ENCODE peak calls at places on chromosomes 16 and 17, in eight cellular contexts. O, A, X, S, R, D, P and F are unnamed samples.

GRCh38 chr17:68457168-68457538 is at the start of gene WIPI1:
- DNase-seq in O (peak; percentile 10), A (no peak), X (peak; percentile 23), S (peak; percentile 28), R (no peak), D (no peak), P (peak; percentile 43), F (no peak)

GRCh38 chr17:1091190-1091534 is 88.6 kb downstream of the ABR start:
- DNase-seq in O (no peak), A (no peak), X (no peak), S (no peak), R (no peak), D (no peak), P (no peak), F (no peak)

GRCh38 chr17:2347805-2348685 is 10.7 kb downstream of the SGSM2 start:
- DNase-seq in O (peak; percentile 88), A (peak; percentile 72), X (peak; percentile 63), S (peak; percentile 64), R (no peak), D (peak; percentile 66), P (peak; percentile 86), F (no peak)

GRCh38 chr16:77289331-77289809 is 90.2 kb downstream of the SYCE1L start:
- DNase-seq in O (peak; percentile 31), A (no peak), X (peak; percentile 89), S (no peak), R (no peak), D (peak; percentile 47), P (no peak), F (no peak)

GRCh38 chr17:41917192-41917591 is 1.6 kb downstream of the ACLY start:
- DNase-seq in O (peak; percentile 51), A (no peak), X (peak; percentile 77), S (no peak), R (no peak), D (no peak), P (peak; percentile 69), F (no peak)

GRCh38 chr16:66926171-66926570 is 836 bp upstream of the RRAD start:
- DNase-seq in O (no peak), A (no peak), X (peak; percentile 36), S (no peak), R (peak; percentile 74), D (no peak), P (no peak), F (no peak)

GRCh38 chr17:44214230-44214494 is 5.3 kb downstream of the UBTF start:
- DNase-seq in O (no peak), A (no peak), X (no peak), S (no peak), R (no peak), D (no peak), P (no peak), F (no peak)

GRCh38 chr16:65446441-65446840 is 324.6 kb upstream of the CDH11 start:
- DNase-seq in O (no peak), A (no peak), X (peak; percentile 20), S (no peak), R (no peak), D (no peak), P (no peak), F (no peak)

GRCh38 chr16:11329080-11329491 is 16.2 kb upstream of the RMI2 start:
- DNase-seq in O (no peak), A (no peak), X (no peak), S (peak; percentile 54), R (no peak), D (no peak), P (no peak), F (no peak)

GRCh38 chr16:64545769-64546168 is 576.1 kb downstream of the CDH11 start:
- DNase-seq in O (no peak), A (no peak), X (no peak), S (no peak), R (no peak), D (peak; percentile 42), P (no peak), F (no peak)

GRCh38 chr17:17917394-17917793 is 54.8 kb downstream of the TOM1L2 start:
- DNase-seq in O (no peak), A (no peak), X (no peak), S (no peak), R (no peak), D (no peak), P (no peak), F (no peak)

GRCh38 chr17:76537578-76538280 is at the start of gene CYGB:
- DNase-seq in O (no peak), A (no peak), X (peak; percentile 27), S (no peak), R (peak; percentile 74), D (peak; percentile 40), P (no peak), F (no peak)

GRCh38 chr16:67842509-67843342 is 606 bp downstream of the THAP11 start:
- DNase-seq in O (peak; percentile 30), A (no peak), X (peak; percentile 54), S (peak; percentile 74), R (peak; percentile 65), D (peak; percentile 59), P (peak; percentile 26), F (peak; percentile 52)

GRCh38 chr16:87597324-87597830 is 4.9 kb upstream of the JPH3 start:
- DNase-seq in O (no peak), A (no peak), X (no peak), S (no peak), R (no peak), D (no peak), P (no peak), F (no peak)

GRCh38 chr16:66036775-66037715 is 329.4 kb upstream of the CDH5 start:
- DNase-seq in O (no peak), A (no peak), X (peak; percentile 96), S (no peak), R (no peak), D (no peak), P (peak; percentile 51), F (no peak)

GRCh38 chr17:70107441-70107840 is 32.4 kb downstream of the KCNJ16 start:
- DNase-seq in O (no peak), A (no peak), X (no peak), S (no peak), R (no peak), D (no peak), P (no peak), F (no peak)

GRCh38 chr16:30910427-30911029 is 12.8 kb upstream of the FBXL19 start:
- DNase-seq in O (no peak), A (no peak), X (no peak), S (no peak), R (no peak), D (no peak), P (no peak), F (no peak)

GRCh38 chr16:58009856-58010416 is 8.7 kb downstream of the USB1 start:
- DNase-seq in O (no peak), A (no peak), X (no peak), S (no peak), R (peak; percentile 12), D (peak; percentile 36), P (no peak), F (no peak)

GRCh38 chr17:43939886-43940285 is 2.4 kb downstream of the PPY start:
- DNase-seq in O (no peak), A (no peak), X (no peak), S (no peak), R (no peak), D (no peak), P (no peak), F (no peak)

GRCh38 chr16:4321286-4322120 is 5.6 kb downstream of the GLIS2 start:
- DNase-seq in O (no peak), A (no peak), X (no peak), S (no peak), R (no peak), D (no peak), P (no peak), F (no peak)

GRCh38 chr17:56595831-56596740 is 2.6 kb downstream of the NOG start:
- DNase-seq in O (peak; percentile 59), A (no peak), X (no peak), S (peak; percentile 35), R (no peak), D (peak; percentile 91), P (no peak), F (no peak)

GRCh38 chr17:2198917-2199316 is 104.7 kb downstream of the SMG6 start:
- DNase-seq in O (peak; percentile 85), A (no peak), X (peak; percentile 58), S (no peak), R (no peak), D (no peak), P (no peak), F (no peak)

GRCh38 chr17:78256705-78257559 is 25.5 kb downstream of the TMEM235 start:
- DNase-seq in O (no peak), A (no peak), X (no peak), S (no peak), R (no peak), D (peak; percentile 89), P (no peak), F (no peak)

GRCh38 chr17:48181653-48182052 is 74.1 kb downstream of the SNX11 start:
- DNase-seq in O (peak; percentile 5), A (no peak), X (peak; percentile 27), S (peak; percentile 65), R (no peak), D (peak; percentile 40), P (no peak), F (no peak)
- TF ChIP-seq CTCF in O (peak; percentile 66), A (peak; percentile 29), X (peak; percentile 47), S (peak; percentile 73), R (peak; percentile 16), D (peak; percentile 38), P (peak; percentile 10), F (peak; percentile 48)

DNA sequence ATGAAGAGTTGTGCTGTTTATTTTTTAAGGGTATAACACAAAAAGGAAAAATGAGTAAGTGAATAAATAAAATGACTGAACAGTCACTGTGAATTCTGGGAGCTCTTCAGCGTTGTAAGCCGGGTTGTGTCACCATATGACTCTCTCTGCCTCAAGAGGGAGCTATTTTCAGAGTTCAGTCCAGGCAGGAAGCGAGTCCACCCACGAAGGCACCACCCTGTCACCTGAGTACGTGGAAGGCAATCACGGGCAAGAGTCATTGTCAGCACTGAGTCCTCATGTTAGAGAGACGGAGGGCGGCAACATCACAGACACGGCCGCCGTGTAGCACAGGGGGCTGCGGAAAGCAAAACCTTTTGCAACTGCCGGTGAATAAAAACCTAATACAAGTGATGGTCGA is 227.6 kb downstream of the UTP18 start:
- DNase-seq in O (no peak), A (no peak), X (no peak), S (peak; percentile 37), R (no peak), D (peak; percentile 40), P (no peak), F (no peak)
- TF ChIP-seq CTCF in O (no peak), A (no peak), X (no peak), S (peak; percentile 63), R (no peak), D (no peak), P (no peak), F (peak; percentile 47)

DNA sequence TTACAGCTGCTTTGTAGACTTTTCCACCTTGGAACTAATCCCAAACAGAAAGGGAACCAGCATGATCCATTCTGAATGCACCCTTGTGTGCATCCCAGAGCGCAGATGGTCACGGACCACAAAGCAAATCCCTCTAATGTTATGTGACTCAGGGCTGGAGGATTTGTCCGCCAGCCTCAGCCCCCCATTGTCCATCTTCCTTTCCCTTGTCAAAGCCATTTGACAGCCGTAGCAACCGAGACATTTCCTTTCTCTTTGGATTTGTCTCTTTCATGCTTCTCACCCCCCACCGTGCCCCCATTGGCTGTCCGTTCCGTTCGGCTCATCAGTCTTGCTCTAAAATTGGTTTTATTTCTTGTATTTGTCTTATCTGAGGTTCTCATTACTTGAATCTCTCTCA is 163.5 kb upstream of the ERCC4 start:
- DNase-seq in O (no peak), A (no peak), X (no peak), S (no peak), R (no peak), D (no peak), P (no peak), F (no peak)
- TF ChIP-seq CTCF in O (no peak), A (no peak), X (no peak), S (no peak), R (no peak), D (no peak), P (no peak), F (no peak)

GRCh38 chr17:38415250-38416194 is 12.7 kb upstream of the ARHGAP23 start:
- DNase-seq in O (no peak), A (peak; percentile 26), X (peak; percentile 77), S (peak; percentile 51), R (no peak), D (no peak), P (no peak), F (no peak)
- TF ChIP-seq CTCF in O (no peak), A (no peak), X (no peak), S (no peak), R (no peak), D (no peak), P (no peak), F (no peak)